ENCODE peak calls at places on chromosomes 12 and 14, in eight cellular contexts. W is naive thymus-derived CD4-positive, alpha-beta T cell; S is iris pigment epithelial cell; L is ELR; U is natural killer cell treated with Interleukin-12 subunit alpha and Interleukin-12 subunit beta and Interleukin-15 and Interleukin-18, amount 100 ng/mL, for 72 hours; C is astrocyte; K is activated CD8-positive, alpha-beta memory T cell treated with anti-CD3 and anti-CD28 coated beads for 48 hours; I is HTR-8/SVneo. R is an unnamed sample.

GRCh38 chr12:109714141-109714912 is 702 bp downstream of the FAM222A start:
- DNase-seq in W (peak; percentile 64), S (peak; percentile 40), L (peak; percentile 62), U (peak; percentile 69), C (peak; percentile 12), K (peak; percentile 27), I (peak; percentile 50), R (no peak)

GRCh38 chr14:22002860-22003284 is 329.3 kb upstream of the OR4E1 start:
- DNase-seq in W (peak; percentile 68), S (no peak), L (peak; percentile 3), U (no peak), C (no peak), K (peak; percentile 42), I (no peak), R (no peak)

GRCh38 chr12:22116376-22116775 is 70.4 kb downstream of the CMAS start:
- DNase-seq in W (no peak), S (no peak), L (no peak), U (no peak), C (no peak), K (no peak), I (no peak), R (no peak)

GRCh38 chr12:106248849-106249371 is 1.1 kb upstream of the CKAP4 start:
- DNase-seq in W (peak; percentile 60), S (peak; percentile 78), L (peak; percentile 81), U (no peak), C (peak; percentile 47), K (no peak), I (no peak), R (no peak)

GRCh38 chr12:98399532-98399931 is 115.9 kb upstream of the TMPO start:
- DNase-seq in W (no peak), S (peak; percentile 91), L (peak; percentile 73), U (peak; percentile 84), C (peak; percentile 83), K (peak; percentile 44), I (peak; percentile 30), R (peak; percentile 36)

GRCh38 chr14:101111620-101112290 is 208.2 kb upstream of the RTL1 start:
- DNase-seq in W (no peak), S (no peak), L (no peak), U (no peak), C (no peak), K (no peak), I (no peak), R (no peak)

GRCh38 chr12:121830588-121831265 is 26.9 kb downstream of the SETD1B start:
- DNase-seq in W (no peak), S (no peak), L (no peak), U (no peak), C (no peak), K (no peak), I (no peak), R (no peak)

GRCh38 chr12:42485823-42486222 is 103.7 kb downstream of the PRICKLE1 start:
- DNase-seq in W (no peak), S (no peak), L (no peak), U (no peak), C (no peak), K (no peak), I (no peak), R (peak; percentile 51)

R was measured in H1.